ENCODE peak calls at places on chromosomes 11 and 22, in six cellular contexts. V is body of pancreas, N is HL-60, I is Peyer's patch, K is SK-N-SH, B is MM.1S. E is an unnamed sample.
A peak's percentile ranks its signal among the peaks of the same experiment; 100 is the strongest.

GRCh38 chr11:17414317-17414737 is 25.9 kb upstream of the KCNJ11 start:
- DNase-seq in V (peak; percentile 83), N (no peak), I (no peak), K (no peak), B (no peak), E (no peak)

GRCh38 chr11:61627831-61628753 is 47.2 kb upstream of the SYT7 start:
- DNase-seq in V (peak; percentile 86), N (no peak), I (peak; percentile 68), K (peak; percentile 83), B (peak; percentile 27), E (peak; percentile 26)

GRCh38 chr11:105673089-105673488 is 63.2 kb downstream of the GRIA4 start:
- DNase-seq in V (peak; percentile 17), N (no peak), I (peak; percentile 49), K (no peak), B (peak; percentile 66), E (peak; percentile 61)

GRCh38 chr11:121553806-121554205 is 101.0 kb upstream of the SORL1-AS1 start:
- DNase-seq in V (peak; percentile 84), N (no peak), I (peak; percentile 91), K (no peak), B (no peak), E (no peak)

GRCh38 chr11:82895437-82896091 is 4.7 kb downstream of the PRCP start:
- DNase-seq in V (no peak), N (no peak), I (peak; percentile 53), K (no peak), B (no peak), E (no peak)

GRCh38 chr11:74142624-74143023 is 28.2 kb downstream of the C2CD3 start:
- DNase-seq in V (no peak), N (no peak), I (no peak), K (no peak), B (no peak), E (no peak)

GRCh38 chr11:70005107-70005818 is 72.9 kb upstream of the ANO1 start:
- DNase-seq in V (no peak), N (no peak), I (no peak), K (no peak), B (no peak), E (no peak)

GRCh38 chr11:94803491-94803890 is 35.3 kb downstream of the AMOTL1 start:
- DNase-seq in V (no peak), N (no peak), I (no peak), K (no peak), B (no peak), E (no peak)

GRCh38 chr11:73143126-73143838 is 1.2 kb upstream of the FCHSD2 start:
- DNase-seq in V (peak; percentile 36), N (peak; percentile 59), I (peak; percentile 58), K (peak; percentile 33), B (peak; percentile 45), E (no peak)

GRCh38 chr11:117097567-117098268 is 510 bp downstream of the SIK3 start:
- DNase-seq in V (peak; percentile 47), N (peak; percentile 38), I (peak; percentile 54), K (peak; percentile 82), B (peak; percentile 25), E (peak; percentile 53)

GRCh38 chr22:44669725-44670027 is 32.3 kb upstream of the PRR5 start:
- DNase-seq in V (no peak), N (no peak), I (no peak), K (peak; percentile 69), B (no peak), E (peak; percentile 22)

GRCh38 chr11:125389339-125390166 is 106.5 kb downstream of the FEZ1 start:
- DNase-seq in V (no peak), N (no peak), I (no peak), K (no peak), B (no peak), E (no peak)

GRCh38 chr11:72411623-72412532 is 22.5 kb downstream of the CLPB start:
- DNase-seq in V (peak; percentile 21), N (peak; percentile 26), I (peak; percentile 68), K (peak; percentile 85), B (no peak), E (no peak)

GRCh38 chr11:83816572-83817187 is 530.5 kb upstream of the CCDC90B start:
- DNase-seq in V (no peak), N (no peak), I (no peak), K (peak; percentile 8), B (peak; percentile 53), E (no peak)

GRCh38 chr11:78586452-78587046 is 11.9 kb upstream of the NARS2 start:
- DNase-seq in V (no peak), N (no peak), I (no peak), K (peak; percentile 20), B (peak; percentile 57), E (peak; percentile 31)

GRCh38 chr11:96272542-96273306 is 70.3 kb downstream of the MAML2 start:
- DNase-seq in V (peak; percentile 44), N (no peak), I (no peak), K (no peak), B (no peak), E (peak; percentile 82)

GRCh38 chr11:85953491-85954143 is 98.4 kb downstream of the CCDC83 start:
- DNase-seq in V (no peak), N (no peak), I (no peak), K (no peak), B (no peak), E (no peak)

GRCh38 chr11:75547617-75548054 is 14.4 kb upstream of the SERPINH1 start:
- DNase-seq in V (peak; percentile 77), N (no peak), I (peak; percentile 83), K (peak; percentile 88), B (peak; percentile 33), E (peak; percentile 34)

GRCh38 chr11:70942593-70942992 is 309.8 kb downstream of the SHANK2 start:
- DNase-seq in V (no peak), N (peak; percentile 2), I (no peak), K (no peak), B (no peak), E (no peak)

DNA sequence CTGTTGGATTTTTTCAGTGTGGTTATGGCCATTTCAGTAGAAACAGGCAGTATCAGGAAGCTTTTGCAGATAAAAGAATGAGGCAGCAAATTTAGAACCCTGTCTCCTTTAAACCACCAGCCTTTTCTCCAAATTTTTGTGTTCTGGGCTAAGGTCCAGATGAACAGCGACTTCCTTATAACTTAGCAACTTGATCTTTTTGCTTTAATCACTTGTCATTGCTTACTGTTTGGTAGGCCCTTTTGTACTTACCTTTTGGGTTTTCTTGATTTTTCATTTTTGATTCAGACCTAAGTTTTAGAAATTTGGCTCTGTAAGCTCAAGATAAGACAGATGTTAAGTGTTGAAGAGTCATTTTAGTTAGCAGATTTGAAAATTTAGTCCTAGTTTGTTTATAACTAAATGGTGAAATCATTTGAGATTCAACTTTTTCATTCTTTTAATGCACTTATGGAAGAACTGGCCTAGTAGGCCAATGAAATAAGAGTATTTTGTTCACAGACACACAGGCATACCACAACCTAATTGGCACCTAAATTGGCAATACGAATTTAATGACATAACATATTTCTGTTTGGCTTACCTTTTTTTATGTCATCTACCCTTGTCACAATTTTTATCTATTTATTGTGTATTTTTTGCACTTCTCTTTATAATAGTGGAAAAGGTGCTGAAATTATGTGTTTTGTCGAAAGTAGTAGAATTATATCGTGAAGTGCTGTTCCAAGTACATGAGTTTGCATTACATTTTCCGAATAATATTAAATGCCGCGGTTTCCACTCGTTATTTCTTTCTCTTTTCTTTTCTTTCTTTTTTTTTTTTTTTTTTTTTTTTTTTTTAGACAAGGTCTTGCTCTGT is 2.1 kb downstream of the RTN3 start:
- DNase-seq in V (no peak), N (no peak), I (no peak), K (no peak), B (no peak), E (no peak)
- H3K4me3 ChIP-seq in V (no peak overlapping the region), N (peak overlapping the region; percentile 90), I (no peak overlapping the region), K (peak overlapping the region; percentile 63), B (peak overlapping the region; percentile 82), E (peak overlapping the region; percentile 91)

GRCh38 chr11:48083427-48083826 is 103.1 kb downstream of the PTPRJ start:
- DNase-seq in V (no peak), N (no peak), I (peak; percentile 23), K (no peak), B (no peak), E (no peak)
- H3K4me3 ChIP-seq in V (no peak overlapping the region), N (no peak overlapping the region), I (no peak overlapping the region), K (no peak overlapping the region), B (no peak overlapping the region), E (no peak overlapping the region)

GRCh38 chr11:59938132-59938531 is at the start of gene OOSP1:
- DNase-seq in V (no peak), N (no peak), I (no peak), K (no peak), B (no peak), E (no peak)
- H3K4me3 ChIP-seq in V (no peak within 1 kb of the TSS), N (no peak within 1 kb of the TSS), I (no peak within 1 kb of the TSS), K (no peak within 1 kb of the TSS), B (no peak within 1 kb of the TSS), E (no peak within 1 kb of the TSS)

GRCh38 chr22:38315801-38316339 is 1.4 kb downstream of the CSNK1E start:
- DNase-seq in V (no peak), N (no peak), I (no peak), K (no peak), B (peak; percentile 31), E (peak; percentile 33)

GRCh38 chr22:38318792-38319773 is 1.9 kb upstream of the CSNK1E start:
- DNase-seq in V (no peak), N (no peak), I (no peak), K (no peak), B (no peak), E (peak; percentile 71)

GRCh38 chr22:38316340-38317236 is 645 bp downstream of the CSNK1E start:
- DNase-seq in V (peak; percentile 71), N (no peak), I (peak; percentile 80), K (peak; percentile 79), B (peak; percentile 31), E (peak; percentile 55)

GRCh38 chr22:38317237-38317994 is at the start of gene CSNK1E:
- DNase-seq in V (peak; percentile 84), N (peak; percentile 51), I (peak; percentile 92), K (peak; percentile 89), B (peak; percentile 78), E (peak; percentile 85)

DNA sequence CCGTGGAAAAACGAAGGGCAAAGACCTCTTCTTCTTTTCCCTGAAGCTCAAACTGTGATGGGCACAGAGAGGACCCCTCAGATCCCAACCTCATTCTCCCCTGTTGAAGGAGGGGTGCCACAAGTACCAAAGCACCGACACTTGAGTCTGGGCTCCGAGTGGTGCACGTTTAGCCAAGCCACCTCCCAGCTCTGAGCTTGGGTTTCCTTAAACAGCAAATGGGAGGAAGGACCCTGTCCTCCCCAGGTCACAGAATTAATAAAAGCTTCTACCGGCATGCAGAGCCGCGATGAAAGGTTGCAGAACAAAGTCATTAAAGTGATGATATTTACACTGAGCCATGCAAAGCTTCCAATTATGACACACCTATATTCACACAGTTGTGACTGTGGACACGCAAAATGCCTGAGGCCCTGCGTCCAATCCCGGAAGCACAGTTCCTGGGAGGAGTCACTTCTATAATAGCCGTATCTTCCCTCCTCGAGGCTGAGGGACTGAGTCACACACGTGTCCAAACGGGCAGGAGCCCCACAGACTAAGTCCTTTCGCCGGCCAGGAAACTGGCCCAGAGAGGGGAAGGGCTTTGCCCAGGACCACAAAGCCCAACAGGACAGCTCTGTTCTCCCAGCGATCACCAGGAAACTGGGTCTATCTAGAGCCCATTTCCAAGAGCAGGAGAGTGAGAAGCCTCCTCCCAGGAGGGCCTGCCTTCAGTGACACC is 922 bp upstream of the CSNK1E start:
- DNase-seq in V (peak; percentile 74), N (no peak), I (peak; percentile 89), K (no peak), B (peak; percentile 30), E (peak; percentile 81)
- H3K4me3 ChIP-seq in V (no peak overlapping the region), N (no peak overlapping the region), I (no peak overlapping the region), K (no peak overlapping the region), B (peak overlapping the region; percentile 65), E (peak overlapping the region; percentile 43)

GRCh38 chr22:23220485-23221350 is 40.4 kb downstream of the BCR start:
- DNase-seq in V (no peak), N (peak; percentile 85), I (no peak), K (no peak), B (no peak), E (no peak)
- H3K4me3 ChIP-seq in V (no peak overlapping the region), N (no peak overlapping the region), I (no peak overlapping the region), K (no peak overlapping the region), B (no peak overlapping the region), E (no peak overlapping the region)